ENCODE peak calls at places on chromosomes 1 and 21, in four cellular contexts. W is right lobe of liver, O is T-helper 17 cell, H is Panc1. Y is an unnamed sample.

GRCh38 chr21:32248616-32249550 is 30.0 kb downstream of the MIS18A start:
- ATAC-seq in H (no peak), W (no peak), O (no peak), Y (no peak)

GRCh38 chr1:200862713-200863415 is 9.9 kb upstream of the GPR25 start:
- ATAC-seq in H (no peak), O (peak), W (no peak), Y (no peak)

GRCh38 chr1:234632225-234632624 is 22.2 kb upstream of the IRF2BP2 start:
- ATAC-seq in H (no peak), W (no peak), O (no peak), Y (no peak)

GRCh38 chr1:87061742-87062156 is 147.3 kb downstream of the HS2ST1 start:
- ATAC-seq in O (peak), H (no peak), W (no peak), Y (no peak)

GRCh38 chr21:15309022-15309590 is 244.3 kb upstream of the NRIP1 start:
- ATAC-seq in O (no peak), H (no peak), W (no peak), Y (no peak)

GRCh38 chr1:60133848-60134247 is 60.3 kb upstream of the C1orf87 start:
- ATAC-seq in H (no peak), O (no peak), W (no peak), Y (peak)

GRCh38 chr1:49346767-49347349 is 570.2 kb upstream of the BEND5 start:
- ATAC-seq in W (no peak), H (no peak), O (no peak), Y (no peak)

GRCh38 chr1:224061436-224061835 is 52.5 kb upstream of the FBXO28 start:
- ATAC-seq in H (no peak), W (no peak), O (no peak), Y (peak)

GRCh38 chr1:226425431-226426031 is 17.6 kb upstream of the PARP1 start:
- ATAC-seq in H (no peak), O (peak), W (no peak), Y (no peak)

GRCh38 chr1:237736372-237737029 is 154.2 kb downstream of the ZP4 start:
- ATAC-seq in H (no peak), O (peak), W (peak), Y (peak)

GRCh38 chr1:235553063-235553675 is 48.9 kb upstream of the B3GALNT2 start:
- ATAC-seq in O (no peak), H (no peak), W (no peak), Y (peak)

GRCh38 chr1:79777481-79778219 is 771.1 kb upstream of the ADGRL4 start:
- ATAC-seq in W (no peak), O (no peak), H (no peak), Y (no peak)

GRCh38 chr1:240242601-240243144 is 151.0 kb downstream of the FMN2 start:
- ATAC-seq in H (no peak), W (no peak), O (no peak), Y (peak)

GRCh38 chr1:60977661-60978060 is 104.7 kb upstream of the NFIA start:
- ATAC-seq in O (no peak), H (no peak), W (no peak), Y (no peak)

GRCh38 chr1:41677586-41677985 is 193.1 kb upstream of the EDN2 start:
- ATAC-seq in H (no peak), W (no peak), O (no peak), Y (no peak)

GRCh38 chr1:844472-845026 is 79.2 kb upstream of the SAMD11 start:
- ATAC-seq in W (no peak), O (peak), H (no peak), Y (no peak)

GRCh38 chr1:221072214-221072613 is 193.0 kb downstream of the HLX start:
- ATAC-seq in O (no peak), H (no peak), W (no peak), Y (no peak)

GRCh38 chr1:25695066-25695990 is 78.7 kb downstream of the MAN1C1 start:
- ATAC-seq in H (peak), O (no peak), W (peak), Y (peak)

GRCh38 chr1:15799928-15800835 is 7.3 kb downstream of the UQCRHL start:
- ATAC-seq in O (no peak), W (peak), H (peak), Y (peak)

GRCh38 chr1:234743866-234744581 is 134.0 kb upstream of the IRF2BP2 start:
- ATAC-seq in W (peak), H (peak), O (no peak), Y (peak)

GRCh38 chr1:66350001-66350547 is 183.9 kb upstream of the SGIP1 start:
- ATAC-seq in O (peak), W (peak), H (no peak), Y (peak)

GRCh38 chr1:21449906-21450305 is 10.0 kb downstream of the NBPF3 start:
- ATAC-seq in H (no peak), O (no peak), W (no peak), Y (no peak)

GRCh38 chr1:150575072-150575489 is 4.3 kb downstream of the MCL1 start:
- ATAC-seq in W (peak), O (no peak), H (no peak), Y (no peak)

Y was measured in SK-N-SH treated with all-trans-retinoic acid at 6 μM for 48 hours.